ENCODE peak calls at places on chromosomes 1 and 21, in five cellular contexts. O is Right ventricle myocardium inferior, Z is Right ventricle myocardium superior, N is nucleus accumbens, F is GM23248. P is an unnamed sample.

GRCh38 chr1:201711811-201712210 is 117.1 kb upstream of the IPO9 start:
- DNase-seq in O (no peak), N (no peak), Z (no peak), F (peak), P (peak)

GRCh38 chr1:28895896-28896608 is 18.3 kb upstream of the EPB41 start:
- DNase-seq in F (peak), O (no peak), N (no peak), Z (no peak), P (no peak)

GRCh38 chr1:36797761-36798160 is 236.6 kb downstream of the GRIK3 start:
- DNase-seq in N (no peak), F (no peak), O (no peak), Z (no peak), P (no peak)

GRCh38 chr1:116425987-116426386 is 52.9 kb downstream of the ATP1A1 start:
- DNase-seq in N (no peak), Z (no peak), F (no peak), O (no peak), P (no peak)

GRCh38 chr1:190633488-190633887 is 155.8 kb upstream of the BRINP3 start:
- DNase-seq in O (no peak), Z (no peak), N (no peak), F (no peak), P (no peak)

GRCh38 chr1:167185062-167185461 is 35.6 kb upstream of the POU2F1 start:
- DNase-seq in O (no peak), F (no peak), N (no peak), Z (no peak), P (no peak)

GRCh38 chr1:12094180-12094579 is 31.1 kb downstream of the TNFRSF8 start:
- DNase-seq in O (no peak), N (no peak), F (no peak), Z (no peak), P (no peak)

GRCh38 chr1:64087768-64088167 is 115.7 kb upstream of the UBE2U start:
- DNase-seq in O (no peak), N (no peak), Z (no peak), F (peak), P (peak)

GRCh38 chr21:44568667-44569556 is 4.6 kb upstream of the KRTAP10-4 start:
- DNase-seq in Z (no peak), N (no peak), O (no peak), F (no peak), P (no peak)

GRCh38 chr1:155913969-155914757 is 3.0 kb upstream of the RIT1 start:
- DNase-seq in N (no peak), O (no peak), F (peak), Z (no peak), P (peak)

GRCh38 chr1:36040238-36040637 is 43.7 kb upstream of the TEKT2 start:
- DNase-seq in F (no peak), O (no peak), Z (no peak), N (no peak), P (no peak)

GRCh38 chr1:38527373-38527966 is 332.1 kb downstream of the RRAGC start:
- DNase-seq in O (no peak), N (no peak), Z (no peak), F (peak), P (no peak)

GRCh38 chr1:72221811-72222210 is 60.5 kb downstream of the NEGR1 start:
- DNase-seq in O (no peak), F (no peak), Z (no peak), N (no peak), P (no peak)

GRCh38 chr1:21764615-21765423 is 18.1 kb downstream of the USP48 start:
- DNase-seq in N (no peak), O (no peak), Z (peak), F (peak), P (peak)

GRCh38 chr1:46691997-46692790 is 20.5 kb downstream of the TEX38 start:
- DNase-seq in F (peak), O (no peak), Z (peak), N (no peak), P (no peak)

GRCh38 chr1:221878134-221878533 is 136.2 kb upstream of the DUSP10 start:
- DNase-seq in F (peak), Z (no peak), O (no peak), N (no peak), P (peak)

GRCh38 chr1:51331206-51332100 is 1.1 kb upstream of the TTC39A start:
- DNase-seq in N (peak), F (peak), Z (no peak), O (no peak), P (peak)

GRCh38 chr1:7366955-7367665 is 404.0 kb upstream of the VAMP3 start:
- DNase-seq in N (no peak), F (no peak), O (no peak), Z (peak), P (no peak)

GRCh38 chr1:9593492-9594465 is 5.1 kb downstream of the TMEM201 start:
- DNase-seq in Z (peak), F (peak), O (peak), N (peak), P (peak)

GRCh38 chr21:24514081-24514733 is 1093.1 kb downstream of the MRPL39 start:
- DNase-seq in O (no peak), F (peak), N (no peak), Z (no peak), P (peak)

GRCh38 chr1:209685835-209686234 is 10.6 kb downstream of the G0S2 start:
- DNase-seq in N (no peak), Z (no peak), F (no peak), O (no peak), P (no peak)

GRCh38 chr1:167121375-167122120 is 27.7 kb downstream of the STYXL2 start:
- DNase-seq in O (peak), N (no peak), Z (peak), F (peak), P (peak)

GRCh38 chr1:228236744-228237143 is 28.9 kb downstream of the OBSCN start:
- DNase-seq in O (no peak), Z (no peak), F (peak), N (no peak), P (peak)

GRCh38 chr1:47438321-47439150 is 692 bp downstream of the FOXD2 start:
- DNase-seq in Z (no peak), F (peak), N (no peak), O (no peak), P (no peak)

P was measured in adipocyte.